ENCODE peak calls at places on chromosomes 2 and 18, in nine cellular contexts. One of them, this sample, is unnamed. For H3K4me1, the result is how much of the 10 kb centered on the place peaks cover.

GRCh38 chr2:19898592-19899329 is 3.0 kb downstream of the TTC32 start:
- DNase-seq in left ventricle myocardium inferior: no peak
- DNase-seq in right cardiac atrium: no peak
- DNase-seq in prostate gland: no peak
- DNase-seq in testis: no peak
- DNase-seq in fibroblast of lung: no peak
- DNase-seq in cardiac muscle cell: no peak
- DNase-seq in OCI-LY7: no peak
- DNase-seq in SK-N-SH: peak
- DNase-seq in this sample: no peak

GRCh38 chr2:70724366-70724765 is 43.6 kb downstream of the ADD2 start:
- DNase-seq in cardiac muscle cell: no peak
- DNase-seq in left ventricle myocardium inferior: no peak
- DNase-seq in OCI-LY7: no peak
- DNase-seq in prostate gland: no peak
- DNase-seq in right cardiac atrium: no peak
- DNase-seq in testis: no peak
- DNase-seq in SK-N-SH: no peak
- DNase-seq in fibroblast of lung: no peak
- DNase-seq in this sample: no peak

GRCh38 chr2:118991554-118991953 is 49.6 kb downstream of the MARCO start:
- DNase-seq in cardiac muscle cell: no peak
- DNase-seq in left ventricle myocardium inferior: no peak
- DNase-seq in SK-N-SH: no peak
- DNase-seq in right cardiac atrium: no peak
- DNase-seq in OCI-LY7: no peak
- DNase-seq in fibroblast of lung: no peak
- DNase-seq in prostate gland: no peak
- DNase-seq in testis: no peak
- DNase-seq in this sample: no peak

GRCh38 chr18:51135795-51136194 is 61.7 kb downstream of the MEX3C start:
- DNase-seq in right cardiac atrium: no peak
- DNase-seq in SK-N-SH: no peak
- DNase-seq in OCI-LY7: peak
- DNase-seq in prostate gland: no peak
- DNase-seq in left ventricle myocardium inferior: no peak
- DNase-seq in testis: no peak
- DNase-seq in cardiac muscle cell: no peak
- DNase-seq in fibroblast of lung: no peak
- DNase-seq in this sample: no peak

GRCh38 chr2:146540271-146540932 is 1304.4 kb upstream of the ACVR2A start:
- DNase-seq in left ventricle myocardium inferior: no peak
- DNase-seq in SK-N-SH: no peak
- DNase-seq in testis: no peak
- DNase-seq in OCI-LY7: no peak
- DNase-seq in right cardiac atrium: no peak
- DNase-seq in cardiac muscle cell: no peak
- DNase-seq in prostate gland: no peak
- DNase-seq in fibroblast of lung: no peak
- DNase-seq in this sample: no peak

GRCh38 chr2:240687741-240688562 is 3.7 kb upstream of the AQP12A start:
- DNase-seq in prostate gland: no peak
- DNase-seq in left ventricle myocardium inferior: no peak
- DNase-seq in OCI-LY7: no peak
- DNase-seq in testis: no peak
- DNase-seq in cardiac muscle cell: no peak
- DNase-seq in SK-N-SH: no peak
- DNase-seq in fibroblast of lung: no peak
- DNase-seq in right cardiac atrium: no peak
- DNase-seq in this sample: no peak

GRCh38 chr2:162063281-162063680 is 10.7 kb downstream of the DPP4 start:
- DNase-seq in right cardiac atrium: no peak
- DNase-seq in SK-N-SH: no peak
- DNase-seq in prostate gland: no peak
- DNase-seq in OCI-LY7: no peak
- DNase-seq in cardiac muscle cell: no peak
- DNase-seq in fibroblast of lung: no peak
- DNase-seq in left ventricle myocardium inferior: no peak
- DNase-seq in testis: no peak
- DNase-seq in this sample: no peak

GRCh38 chr2:217709496-217710217 is 293.1 kb downstream of the TNS1 start:
- DNase-seq in left ventricle myocardium inferior: no peak
- DNase-seq in right cardiac atrium: no peak
- DNase-seq in fibroblast of lung: no peak
- DNase-seq in cardiac muscle cell: no peak
- DNase-seq in prostate gland: no peak
- DNase-seq in OCI-LY7: no peak
- DNase-seq in testis: peak
- DNase-seq in SK-N-SH: no peak
- DNase-seq in this sample: no peak

GRCh38 chr2:66544258-66544657 is 109.3 kb downstream of the MEIS1 start:
- DNase-seq in OCI-LY7: no peak
- DNase-seq in fibroblast of lung: no peak
- DNase-seq in SK-N-SH: no peak
- DNase-seq in right cardiac atrium: no peak
- DNase-seq in left ventricle myocardium inferior: no peak
- DNase-seq in prostate gland: no peak
- DNase-seq in testis: no peak
- DNase-seq in cardiac muscle cell: no peak
- DNase-seq in this sample: no peak

GRCh38 chr2:1374281-1374680 is 39.0 kb upstream of the TPO start:
- DNase-seq in fibroblast of lung: no peak
- DNase-seq in right cardiac atrium: no peak
- DNase-seq in SK-N-SH: no peak
- DNase-seq in OCI-LY7: no peak
- DNase-seq in left ventricle myocardium inferior: no peak
- DNase-seq in testis: no peak
- DNase-seq in cardiac muscle cell: no peak
- DNase-seq in prostate gland: no peak
- DNase-seq in this sample: no peak

GRCh38 chr2:11337909-11338308 is 6.5 kb downstream of the ROCK2 start:
- DNase-seq in right cardiac atrium: no peak
- DNase-seq in SK-N-SH: no peak
- DNase-seq in OCI-LY7: no peak
- DNase-seq in cardiac muscle cell: no peak
- DNase-seq in testis: no peak
- DNase-seq in fibroblast of lung: no peak
- DNase-seq in left ventricle myocardium inferior: no peak
- DNase-seq in prostate gland: no peak
- DNase-seq in this sample: no peak
- H3K4me1 ChIP-seq in right cardiac atrium: under half
- H3K4me1 ChIP-seq in SK-N-SH: under half
- H3K4me1 ChIP-seq in OCI-LY7: under half
- H3K4me1 ChIP-seq in cardiac muscle cell: under half
- H3K4me1 ChIP-seq in testis: under half
- H3K4me1 ChIP-seq in fibroblast of lung: under half
- H3K4me1 ChIP-seq in left ventricle myocardium inferior: half or more
- H3K4me1 ChIP-seq in prostate gland: under half
- H3K4me1 ChIP-seq in this sample: under half

GRCh38 chr2:46296216-46296839 is 879 bp upstream of the EPAS1 start:
- DNase-seq in fibroblast of lung: no peak
- DNase-seq in right cardiac atrium: peak
- DNase-seq in prostate gland: peak
- DNase-seq in SK-N-SH: no peak
- DNase-seq in OCI-LY7: no peak
- DNase-seq in cardiac muscle cell: peak
- DNase-seq in left ventricle myocardium inferior: peak
- DNase-seq in testis: peak
- DNase-seq in this sample: no peak
- H3K4me3 ChIP-seq in fibroblast of lung: peak
- H3K4me3 ChIP-seq in right cardiac atrium: peak
- H3K4me3 ChIP-seq in prostate gland: peak
- H3K4me3 ChIP-seq in SK-N-SH: peak
- H3K4me3 ChIP-seq in OCI-LY7: no peak
- H3K4me3 ChIP-seq in cardiac muscle cell: peak
- H3K4me3 ChIP-seq in left ventricle myocardium inferior: peak
- H3K4me3 ChIP-seq in testis: peak
- H3K4me3 ChIP-seq in this sample: peak

GRCh38 chr2:230738391-230738811 is 25.8 kb downstream of the CAB39 start:
- DNase-seq in prostate gland: no peak
- DNase-seq in left ventricle myocardium inferior: no peak
- DNase-seq in cardiac muscle cell: peak
- DNase-seq in testis: no peak
- DNase-seq in OCI-LY7: no peak
- DNase-seq in right cardiac atrium: no peak
- DNase-seq in SK-N-SH: no peak
- DNase-seq in fibroblast of lung: peak
- DNase-seq in this sample: no peak
- H3K4me1 ChIP-seq in prostate gland: under half
- H3K4me1 ChIP-seq in left ventricle myocardium inferior: half or more
- H3K4me1 ChIP-seq in cardiac muscle cell: under half
- H3K4me1 ChIP-seq in testis: under half
- H3K4me1 ChIP-seq in OCI-LY7: under half
- H3K4me1 ChIP-seq in right cardiac atrium: under half
- H3K4me1 ChIP-seq in SK-N-SH: under half
- H3K4me1 ChIP-seq in fibroblast of lung: under half
- H3K4me1 ChIP-seq in this sample: half or more

DNA sequence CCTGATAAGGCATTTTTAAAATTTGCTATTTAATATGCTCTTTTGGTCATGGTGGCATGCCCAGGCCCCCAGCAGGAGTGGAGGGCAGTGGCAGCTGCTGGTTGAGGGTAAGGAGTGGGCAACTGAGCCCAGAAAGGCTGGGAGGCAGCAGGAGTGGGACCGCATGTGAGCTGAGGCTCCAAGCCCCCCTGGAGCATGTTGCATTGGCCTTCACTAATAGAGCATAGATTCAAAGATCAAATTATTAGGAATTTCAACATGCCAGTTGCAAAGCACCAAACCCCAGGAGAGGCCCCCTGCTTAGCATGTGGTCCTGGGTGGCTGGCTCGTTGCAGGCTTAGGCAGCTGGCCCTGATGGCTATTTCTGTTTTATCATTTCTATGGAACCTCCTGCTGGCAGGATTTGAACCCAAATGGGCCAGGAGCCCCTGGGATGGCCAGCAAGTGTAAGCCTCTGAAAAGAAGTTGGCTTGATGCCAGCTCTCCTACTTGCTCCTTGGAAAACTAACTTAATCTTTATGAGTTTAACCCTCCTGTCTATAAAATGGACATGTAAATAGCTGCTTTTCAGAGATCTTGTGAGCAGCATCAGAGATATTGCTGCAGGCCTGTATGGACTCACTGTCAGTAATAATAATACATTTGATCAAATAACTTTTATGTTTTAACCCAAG is 42.1 kb upstream of the TMEM131 start:
- DNase-seq in left ventricle myocardium inferior: no peak
- DNase-seq in right cardiac atrium: no peak
- DNase-seq in testis: no peak
- DNase-seq in SK-N-SH: no peak
- DNase-seq in cardiac muscle cell: no peak
- DNase-seq in fibroblast of lung: no peak
- DNase-seq in OCI-LY7: no peak
- DNase-seq in prostate gland: no peak
- DNase-seq in this sample: no peak
- H3K4me3 ChIP-seq in left ventricle myocardium inferior: no peak
- H3K4me3 ChIP-seq in right cardiac atrium: no peak
- H3K4me3 ChIP-seq in testis: no peak
- H3K4me3 ChIP-seq in SK-N-SH: no peak
- H3K4me3 ChIP-seq in cardiac muscle cell: no peak
- H3K4me3 ChIP-seq in fibroblast of lung: no peak
- H3K4me3 ChIP-seq in OCI-LY7: no peak
- H3K4me3 ChIP-seq in prostate gland: no peak
- H3K4me3 ChIP-seq in this sample: no peak

DNA sequence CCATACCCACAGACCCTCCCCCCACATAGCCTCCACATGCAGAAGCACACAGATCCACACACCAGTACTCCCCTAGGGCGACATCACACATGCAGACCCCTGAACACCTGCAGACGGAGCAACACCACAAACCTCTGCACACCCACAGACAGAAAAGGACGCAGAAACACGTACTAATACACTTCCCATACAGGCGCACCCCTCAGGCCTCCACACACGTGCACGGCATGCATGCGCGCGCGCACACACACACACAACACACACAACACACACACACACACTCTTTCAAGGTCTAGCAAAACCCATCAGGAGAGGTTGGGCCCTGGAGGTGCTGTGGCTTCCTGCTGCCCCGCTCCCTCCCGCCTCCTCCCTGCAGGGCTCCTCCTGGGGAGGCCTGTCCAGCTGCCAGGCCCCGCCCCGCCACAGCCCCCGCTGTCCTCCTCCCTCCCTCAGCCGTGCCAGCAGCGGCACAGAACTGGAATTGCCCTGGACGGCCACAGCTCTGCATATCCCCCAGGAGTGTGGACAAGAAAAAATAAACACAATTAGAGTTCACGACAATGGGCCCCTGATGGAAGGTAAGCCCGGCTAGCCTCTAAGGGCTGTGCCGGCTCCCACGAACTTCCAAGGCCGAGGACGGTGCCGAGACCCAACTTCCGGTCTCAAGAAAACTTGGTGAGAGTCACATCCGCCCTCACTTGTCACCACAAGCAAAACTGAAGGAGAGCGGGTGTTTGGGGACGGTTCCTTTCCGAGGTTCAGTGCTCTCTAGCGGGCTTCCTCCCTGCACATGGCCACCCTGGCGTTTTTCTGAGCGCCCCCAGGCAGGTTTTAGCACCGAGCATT is 6.8 kb downstream of the ZFP36L2 start:
- DNase-seq in testis: peak
- DNase-seq in SK-N-SH: peak
- DNase-seq in left ventricle myocardium inferior: peak
- DNase-seq in right cardiac atrium: peak
- DNase-seq in OCI-LY7: peak
- DNase-seq in cardiac muscle cell: peak
- DNase-seq in fibroblast of lung: peak
- DNase-seq in prostate gland: peak
- DNase-seq in this sample: peak
- H3K4me1 ChIP-seq in testis: under half
- H3K4me1 ChIP-seq in SK-N-SH: half or more
- H3K4me1 ChIP-seq in left ventricle myocardium inferior: half or more
- H3K4me1 ChIP-seq in right cardiac atrium: under half
- H3K4me1 ChIP-seq in OCI-LY7: half or more
- H3K4me1 ChIP-seq in cardiac muscle cell: half or more
- H3K4me1 ChIP-seq in fibroblast of lung: under half
- H3K4me1 ChIP-seq in prostate gland: under half
- H3K4me1 ChIP-seq in this sample: under half

DNA sequence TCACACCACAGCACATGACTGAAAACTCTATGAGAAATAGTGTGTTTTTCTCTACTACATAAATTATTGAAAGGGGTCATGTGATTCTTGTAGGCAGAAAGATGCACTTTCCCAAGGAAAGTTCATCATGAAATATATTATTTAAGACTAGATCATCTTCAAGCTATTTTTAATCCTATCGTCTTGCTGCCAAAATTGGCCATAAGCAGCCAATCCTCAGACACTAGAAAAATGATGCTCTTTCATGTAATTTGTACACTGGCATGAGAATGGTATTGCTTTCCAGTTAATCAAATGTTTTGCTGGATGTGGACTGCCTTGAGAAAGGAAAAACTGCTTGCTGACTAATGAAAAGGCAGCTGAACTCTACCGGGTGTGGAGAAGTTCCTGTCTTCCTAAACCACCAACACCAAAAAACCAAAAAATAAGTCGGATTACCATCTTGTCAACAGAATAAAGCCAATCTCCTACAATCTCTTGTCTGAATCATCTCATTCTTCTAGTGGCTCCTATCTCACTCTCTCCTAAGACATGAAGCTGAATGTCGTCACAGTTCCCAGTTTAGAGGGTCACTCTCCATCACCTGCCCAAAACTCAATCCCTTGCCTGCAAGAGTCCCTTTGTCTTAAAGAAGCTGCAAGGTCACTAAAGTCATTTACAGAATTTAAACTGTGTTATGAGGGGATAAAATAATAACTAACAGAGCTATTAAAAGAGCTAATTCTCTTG is 5.3 kb downstream of the BCL2 start:
- DNase-seq in SK-N-SH: no peak
- DNase-seq in right cardiac atrium: no peak
- DNase-seq in OCI-LY7: no peak
- DNase-seq in left ventricle myocardium inferior: no peak
- DNase-seq in cardiac muscle cell: no peak
- DNase-seq in testis: no peak
- DNase-seq in fibroblast of lung: no peak
- DNase-seq in prostate gland: no peak
- DNase-seq in this sample: no peak
- H3K4me3 ChIP-seq in SK-N-SH: no peak
- H3K4me3 ChIP-seq in right cardiac atrium: no peak
- H3K4me3 ChIP-seq in OCI-LY7: no peak
- H3K4me3 ChIP-seq in left ventricle myocardium inferior: no peak
- H3K4me3 ChIP-seq in cardiac muscle cell: no peak
- H3K4me3 ChIP-seq in testis: no peak
- H3K4me3 ChIP-seq in fibroblast of lung: no peak
- H3K4me3 ChIP-seq in prostate gland: no peak
- H3K4me3 ChIP-seq in this sample: no peak

This sample was measured in Caco-2.